ENCODE peak calls at places on chromosomes 3 and 15, in nine cellular contexts. V is HepG2, G is stomach, Z is transverse colon, W is A549, C is suprapubic skin, P is esophagus muscularis mucosa, B is sigmoid colon, T is SK-N-SH. X is an unnamed sample.
A peak's percentile ranks its signal among the peaks of the same experiment; 100 is the strongest.

GRCh38 chr3:43016513-43016865 is 37.4 kb downstream of the GASK1A start:
- DNase-seq in V (no peak), G (no peak), Z (no peak), W (no peak), C (no peak), P (no peak), B (no peak), T (no peak), X (no peak)

GRCh38 chr3:100500320-100500880 is 8.0 kb downstream of the TMEM45A start:
- DNase-seq in V (no peak), G (no peak), Z (no peak), W (no peak), C (no peak), P (peak; percentile 50), B (no peak), T (no peak), X (no peak)

GRCh38 chr3:83033123-83033522 is 1271.7 kb upstream of the GBE1 start:
- DNase-seq in V (no peak), G (no peak), Z (no peak), W (no peak), C (no peak), P (no peak), B (no peak), T (no peak), X (no peak)

GRCh38 chr3:40780801-40781406 is 256.1 kb downstream of the ZNF621 start:
- DNase-seq in V (no peak), G (no peak), Z (no peak), W (no peak), C (peak; percentile 67), P (peak; percentile 91), B (peak; percentile 73), T (no peak), X (peak; percentile 43)

GRCh38 chr3:120147072-120147871 is 53.0 kb upstream of the GSK3B start:
- DNase-seq in V (peak; percentile 39), G (peak; percentile 70), Z (peak; percentile 46), W (no peak), C (no peak), P (no peak), B (no peak), T (no peak), X (no peak)

GRCh38 chr3:14876942-14877341 is 58.2 kb downstream of the FGD5 start:
- DNase-seq in V (no peak), G (peak; percentile 81), Z (peak; percentile 87), W (peak; percentile 35), C (peak; percentile 84), P (no peak), B (peak; percentile 64), T (peak; percentile 34), X (peak; percentile 47)

GRCh38 chr3:54527953-54528352 is 399.9 kb downstream of the LRTM1 start:
- DNase-seq in V (no peak), G (no peak), Z (no peak), W (no peak), C (no peak), P (no peak), B (no peak), T (no peak), X (no peak)

GRCh38 chr3:132268956-132269355 is 48.3 kb upstream of the ACP3 start:
- DNase-seq in V (no peak), G (no peak), Z (no peak), W (no peak), C (no peak), P (no peak), B (no peak), T (no peak), X (no peak)

GRCh38 chr3:171049831-171050444 is 23.4 kb upstream of the SLC2A2 start:
- DNase-seq in V (peak; percentile 71), G (peak; percentile 54), Z (peak; percentile 39), W (peak; percentile 39), C (no peak), P (no peak), B (no peak), T (peak; percentile 63), X (no peak)

GRCh38 chr3:50441818-50442217 is 61.6 kb downstream of the CACNA2D2 start:
- DNase-seq in V (no peak), G (peak; percentile 50), Z (no peak), W (no peak), C (no peak), P (no peak), B (no peak), T (no peak), X (no peak)

GRCh38 chr3:137764001-137764433 is at the start of gene SOX14:
- DNase-seq in V (peak; percentile 10), G (peak; percentile 67), Z (peak; percentile 35), W (no peak), C (no peak), P (peak; percentile 89), B (no peak), T (peak; percentile 48), X (no peak)

GRCh38 chr3:167861649-167862048 is 126.1 kb downstream of the SERPINI1 start:
- DNase-seq in V (no peak), G (no peak), Z (no peak), W (no peak), C (no peak), P (no peak), B (no peak), T (no peak), X (no peak)

GRCh38 chr3:36792342-36792741 is 28.0 kb upstream of the DCLK3 start:
- DNase-seq in V (peak; percentile 30), G (no peak), Z (no peak), W (peak; percentile 8), C (no peak), P (peak; percentile 45), B (no peak), T (peak; percentile 42), X (no peak)

GRCh38 chr3:197690754-197691153 is 46.0 kb downstream of the RUBCN start:
- DNase-seq in V (no peak), G (no peak), Z (no peak), W (no peak), C (no peak), P (no peak), B (no peak), T (no peak), X (no peak)

GRCh38 chr3:78604328-78604727 is 1163.5 kb downstream of the ROBO1 start:
- DNase-seq in V (no peak), G (no peak), Z (no peak), W (no peak), C (no peak), P (no peak), B (no peak), T (no peak), X (no peak)

GRCh38 chr3:139267300-139268246 is 76.2 kb upstream of the MRPS22 start:
- DNase-seq in V (peak; percentile 48), G (no peak), Z (no peak), W (no peak), C (no peak), P (no peak), B (no peak), T (no peak), X (no peak)

DNA sequence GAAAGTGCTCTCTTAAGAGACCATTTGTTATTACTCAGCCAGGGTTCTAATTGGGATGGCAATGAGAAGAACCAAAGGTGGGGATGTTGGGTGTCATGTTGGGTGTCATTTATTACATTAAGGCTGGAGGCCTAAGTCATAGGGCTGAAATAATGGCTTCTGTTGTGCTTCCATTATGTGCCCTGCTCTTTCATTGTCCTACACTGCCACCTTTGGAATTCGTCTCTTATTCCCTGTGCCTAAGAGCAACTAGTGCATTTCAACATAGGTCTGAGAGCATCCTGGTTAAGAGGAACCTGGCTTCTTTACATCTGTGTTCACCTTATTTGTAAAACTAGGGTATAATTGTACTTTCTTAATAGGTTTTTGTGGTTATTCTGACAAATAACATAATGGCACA is 32.2 kb downstream of the RIOX2 start:
- DNase-seq in V (peak; percentile 26), G (no peak), Z (no peak), W (no peak), C (no peak), P (no peak), B (no peak), T (no peak), X (no peak)
- TF ChIP-seq CTCF in V (peak; percentile 54), G (no peak), Z (no peak), W (no peak), C (no peak), P (no peak), B (no peak), T (peak; percentile 21), X (no peak)

DNA sequence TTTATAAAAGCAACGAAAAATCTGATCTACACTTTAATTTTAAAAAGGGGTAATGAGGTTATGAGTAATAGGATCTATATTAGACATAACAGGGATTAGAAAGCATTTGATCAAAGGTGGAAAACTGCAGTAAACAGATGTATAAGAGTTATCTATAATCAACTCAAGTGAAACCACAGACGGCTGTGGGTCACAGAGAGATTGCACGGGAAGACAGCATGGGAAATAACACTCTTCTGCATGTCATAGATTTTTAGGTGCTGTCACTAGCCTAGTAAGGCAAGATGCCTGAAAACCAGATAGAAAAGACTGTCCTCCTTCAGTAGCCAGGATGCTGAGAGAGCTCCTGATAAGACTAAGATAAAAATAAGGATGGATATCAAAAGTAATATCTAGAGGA is 1.8 kb downstream of the LYSMD2 start:
- DNase-seq in V (no peak), G (no peak), Z (no peak), W (no peak), C (no peak), P (peak; percentile 79), B (no peak), T (peak; percentile 12), X (no peak)
- TF ChIP-seq EP300 in V (no peak), G (no peak), Z (no peak), W (no peak), C (no peak), P (no peak), B (no peak), T (no peak), X (no peak)

DNA sequence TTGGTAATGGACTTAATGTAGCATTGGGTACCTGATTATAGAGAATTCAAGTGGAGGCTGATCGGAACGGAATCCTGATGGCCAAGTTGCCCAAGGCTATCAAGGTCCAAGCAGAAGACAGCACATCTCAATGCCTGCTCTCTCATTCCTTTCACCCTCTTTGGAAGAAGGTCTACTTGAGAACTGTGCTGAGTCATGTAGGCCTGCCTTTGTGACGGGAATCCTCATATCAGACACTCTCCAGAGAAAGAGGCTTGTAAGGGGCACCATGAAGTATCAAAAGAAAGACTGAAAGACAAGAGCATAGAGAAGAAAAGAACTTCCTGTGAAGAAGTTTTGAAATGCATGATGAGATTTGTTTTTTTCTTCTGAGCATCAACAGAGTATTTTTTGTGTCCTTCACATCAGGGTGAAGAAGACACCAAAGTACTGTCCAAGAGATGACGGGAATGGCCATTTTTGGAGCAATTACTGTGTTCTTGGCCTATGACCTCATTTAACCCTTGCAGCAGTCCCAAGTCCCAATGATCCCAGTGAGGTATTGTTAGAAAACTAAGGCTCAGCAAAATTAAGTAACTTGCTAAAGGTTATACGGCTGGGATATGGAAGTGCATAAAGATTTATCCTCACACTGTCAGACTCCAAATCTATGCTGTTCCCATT is 13.2 kb upstream of the LARP6 start:
- DNase-seq in V (no peak), G (no peak), Z (no peak), W (no peak), C (no peak), P (no peak), B (no peak), T (no peak), X (no peak)
- H3K27ac ChIP-seq in V (no peak overlapping the region), G (peak overlapping the region; percentile 7), Z (peak overlapping the region; percentile 42), W (peak overlapping the region; percentile 40), C (no peak overlapping the region), P (peak overlapping the region; percentile 65), B (peak overlapping the region; percentile 36), T (peak overlapping the region; percentile 65), X (peak overlapping the region; percentile 74)

DNA sequence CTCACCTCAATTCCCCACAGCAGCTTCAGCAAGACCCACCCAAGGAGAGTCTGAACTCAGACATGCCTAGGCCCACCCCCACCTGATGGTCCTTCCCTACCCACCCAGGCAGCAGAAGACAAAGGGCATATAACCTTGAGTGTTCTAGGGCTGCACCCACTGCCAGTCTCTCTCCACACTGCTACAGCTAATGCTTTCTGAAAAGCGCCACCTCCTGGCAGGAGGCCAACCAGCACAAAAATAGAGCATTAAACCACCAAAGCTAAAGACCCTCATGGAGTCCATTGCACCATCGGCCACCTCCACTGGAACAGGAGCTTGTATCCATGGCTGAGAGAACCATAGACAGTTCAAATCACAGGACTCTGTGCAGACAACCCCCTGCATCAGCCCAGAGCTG is 11.3 kb upstream of the RPL39L start:
- DNase-seq in V (peak; percentile 34), G (peak; percentile 48), Z (peak; percentile 38), W (no peak), C (no peak), P (no peak), B (no peak), T (no peak), X (no peak)
- TF ChIP-seq CTCF in V (peak; percentile 68), G (no peak), Z (peak; percentile 10), W (no peak), C (no peak), P (no peak), B (no peak), T (peak; percentile 36), X (peak; percentile 36)